ENCODE peak calls at places on chromosomes 12 and 14, in six cellular contexts. One of them, this sample, is unnamed.

GRCh38 chr14:36271222-36271621 is 49.2 kb downstream of the MBIP start:
- DNase-seq in heart right ventricle: no peak
- DNase-seq in hepatocyte: no peak
- DNase-seq in Caco-2: no peak
- DNase-seq in AG09319: no peak
- DNase-seq in mucosa of descending colon: no peak
- DNase-seq in this sample: no peak

GRCh38 chr12:50181691-50182090 is 14.5 kb upstream of the CERS5 start:
- DNase-seq in heart right ventricle: no peak
- DNase-seq in Caco-2: no peak
- DNase-seq in AG09319: no peak
- DNase-seq in hepatocyte: no peak
- DNase-seq in mucosa of descending colon: no peak
- DNase-seq in this sample: no peak

GRCh38 chr12:66036317-66036716 is 94.2 kb downstream of the LLPH start:
- DNase-seq in Caco-2: no peak
- DNase-seq in heart right ventricle: peak
- DNase-seq in hepatocyte: peak
- DNase-seq in AG09319: peak
- DNase-seq in mucosa of descending colon: no peak
- DNase-seq in this sample: no peak

GRCh38 chr12:6867407-6868210 is at the start of gene TPI1:
- DNase-seq in Caco-2: peak
- DNase-seq in heart right ventricle: peak
- DNase-seq in mucosa of descending colon: peak
- DNase-seq in hepatocyte: peak
- DNase-seq in AG09319: peak
- DNase-seq in this sample: peak

GRCh38 chr12:125530876-125531275 is 465.6 kb downstream of the AACS start:
- DNase-seq in heart right ventricle: no peak
- DNase-seq in hepatocyte: no peak
- DNase-seq in Caco-2: no peak
- DNase-seq in mucosa of descending colon: no peak
- DNase-seq in AG09319: no peak
- DNase-seq in this sample: no peak

GRCh38 chr14:22646570-22647254 is 2.6 kb upstream of the OR6J1 start:
- DNase-seq in Caco-2: no peak
- DNase-seq in hepatocyte: no peak
- DNase-seq in AG09319: peak
- DNase-seq in mucosa of descending colon: no peak
- DNase-seq in heart right ventricle: no peak
- DNase-seq in this sample: no peak

GRCh38 chr12:80935076-80935475 is 2.7 kb downstream of the LIN7A start:
- DNase-seq in AG09319: no peak
- DNase-seq in hepatocyte: no peak
- DNase-seq in mucosa of descending colon: no peak
- DNase-seq in Caco-2: no peak
- DNase-seq in heart right ventricle: no peak
- DNase-seq in this sample: no peak

GRCh38 chr12:104250366-104251125 is 35.0 kb downstream of the TXNRD1 start:
- DNase-seq in Caco-2: no peak
- DNase-seq in mucosa of descending colon: no peak
- DNase-seq in hepatocyte: no peak
- DNase-seq in AG09319: no peak
- DNase-seq in heart right ventricle: no peak
- DNase-seq in this sample: no peak

GRCh38 chr14:99064262-99064954 is 207.6 kb downstream of the BCL11B start:
- DNase-seq in hepatocyte: peak
- DNase-seq in mucosa of descending colon: no peak
- DNase-seq in Caco-2: no peak
- DNase-seq in heart right ventricle: no peak
- DNase-seq in AG09319: no peak
- DNase-seq in this sample: no peak

GRCh38 chr14:96261053-96261452 is 5.0 kb downstream of the BDKRB1 start:
- DNase-seq in hepatocyte: no peak
- DNase-seq in AG09319: no peak
- DNase-seq in heart right ventricle: no peak
- DNase-seq in mucosa of descending colon: no peak
- DNase-seq in Caco-2: no peak
- DNase-seq in this sample: no peak

GRCh38 chr12:131536337-131536736 is 174.6 kb upstream of the SFSWAP start:
- DNase-seq in Caco-2: no peak
- DNase-seq in hepatocyte: no peak
- DNase-seq in AG09319: no peak
- DNase-seq in heart right ventricle: no peak
- DNase-seq in mucosa of descending colon: no peak
- DNase-seq in this sample: no peak

GRCh38 chr12:13170892-13171490 is 25.5 kb upstream of the EMP1 start:
- DNase-seq in Caco-2: no peak
- DNase-seq in mucosa of descending colon: no peak
- DNase-seq in AG09319: no peak
- DNase-seq in heart right ventricle: no peak
- DNase-seq in hepatocyte: no peak
- DNase-seq in this sample: no peak

GRCh38 chr12:3700861-3701260 is 52.0 kb downstream of the CRACR2A start:
- DNase-seq in Caco-2: no peak
- DNase-seq in mucosa of descending colon: no peak
- DNase-seq in hepatocyte: no peak
- DNase-seq in AG09319: no peak
- DNase-seq in heart right ventricle: no peak
- DNase-seq in this sample: no peak

GRCh38 chr14:93970589-93970966 is 5.8 kb downstream of the ASB2 start:
- DNase-seq in Caco-2: no peak
- DNase-seq in AG09319: no peak
- DNase-seq in mucosa of descending colon: peak
- DNase-seq in hepatocyte: no peak
- DNase-seq in heart right ventricle: no peak
- DNase-seq in this sample: no peak

GRCh38 chr12:116116650-116117424 is 160.7 kb downstream of the MED13L start:
- DNase-seq in mucosa of descending colon: no peak
- DNase-seq in AG09319: no peak
- DNase-seq in heart right ventricle: no peak
- DNase-seq in Caco-2: no peak
- DNase-seq in hepatocyte: no peak
- DNase-seq in this sample: no peak

GRCh38 chr14:33377596-33378390 is 439.1 kb downstream of the NPAS3 start:
- DNase-seq in AG09319: no peak
- DNase-seq in heart right ventricle: no peak
- DNase-seq in Caco-2: no peak
- DNase-seq in mucosa of descending colon: no peak
- DNase-seq in hepatocyte: no peak
- DNase-seq in this sample: no peak

GRCh38 chr12:61758661-61759060 is 501.5 kb upstream of the USP15 start:
- DNase-seq in hepatocyte: no peak
- DNase-seq in Caco-2: no peak
- DNase-seq in AG09319: no peak
- DNase-seq in heart right ventricle: no peak
- DNase-seq in mucosa of descending colon: no peak
- DNase-seq in this sample: no peak

GRCh38 chr12:104737682-104738370 is 220.3 kb downstream of the SLC41A2 start:
- DNase-seq in AG09319: no peak
- DNase-seq in hepatocyte: no peak
- DNase-seq in mucosa of descending colon: no peak
- DNase-seq in heart right ventricle: no peak
- DNase-seq in Caco-2: no peak
- DNase-seq in this sample: no peak

GRCh38 chr12:43501705-43502104 is 50.3 kb downstream of the ADAMTS20 start:
- DNase-seq in AG09319: peak
- DNase-seq in mucosa of descending colon: no peak
- DNase-seq in heart right ventricle: no peak
- DNase-seq in hepatocyte: peak
- DNase-seq in Caco-2: no peak
- DNase-seq in this sample: no peak

DNA sequence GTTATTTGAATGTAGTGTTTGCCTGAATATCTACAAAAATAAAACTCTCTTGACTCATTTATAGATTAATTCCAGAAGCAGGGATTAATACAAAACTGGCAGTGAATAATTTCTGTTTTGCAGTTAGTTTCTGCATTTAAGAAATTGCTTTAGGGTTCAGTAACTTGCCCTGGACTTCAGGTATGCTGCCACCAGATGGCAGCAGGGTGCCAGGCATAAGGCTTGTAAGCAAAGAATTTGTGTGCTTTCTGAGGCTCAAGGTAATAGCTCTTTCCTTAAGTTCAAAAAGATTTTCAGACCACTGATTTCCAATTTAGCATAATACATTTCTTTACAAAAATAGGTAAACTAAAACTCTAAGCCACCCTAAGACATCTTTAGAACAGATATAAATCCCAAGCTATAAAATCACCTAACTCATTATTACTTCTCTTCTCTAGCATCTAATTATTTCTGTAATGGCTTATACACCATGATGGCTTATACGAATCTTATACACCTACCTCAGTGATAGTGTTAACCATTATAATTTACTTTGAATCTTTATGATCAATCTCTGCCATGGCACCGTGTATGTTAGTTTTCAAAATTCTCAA is 398.3 kb downstream of the APAF1 start:
- DNase-seq in hepatocyte: peak
- DNase-seq in Caco-2: peak
- DNase-seq in mucosa of descending colon: peak
- DNase-seq in AG09319: peak
- DNase-seq in heart right ventricle: peak
- DNase-seq in this sample: peak
- TF ChIP-seq CTCF in hepatocyte: peak
- TF ChIP-seq CTCF in Caco-2: peak
- TF ChIP-seq CTCF in mucosa of descending colon: peak
- TF ChIP-seq CTCF in AG09319: peak
- TF ChIP-seq CTCF in heart right ventricle: peak
- TF ChIP-seq CTCF in this sample: peak

GRCh38 chr12:27192118-27192802 is 51.8 kb upstream of the STK38L start:
- DNase-seq in mucosa of descending colon: no peak
- DNase-seq in AG09319: no peak
- DNase-seq in hepatocyte: no peak
- DNase-seq in Caco-2: no peak
- DNase-seq in heart right ventricle: no peak
- DNase-seq in this sample: no peak
- TF ChIP-seq CTCF in mucosa of descending colon: no peak
- TF ChIP-seq CTCF in AG09319: no peak
- TF ChIP-seq CTCF in hepatocyte: no peak
- TF ChIP-seq CTCF in Caco-2: no peak
- TF ChIP-seq CTCF in heart right ventricle: no peak
- TF ChIP-seq CTCF in this sample: no peak

DNA sequence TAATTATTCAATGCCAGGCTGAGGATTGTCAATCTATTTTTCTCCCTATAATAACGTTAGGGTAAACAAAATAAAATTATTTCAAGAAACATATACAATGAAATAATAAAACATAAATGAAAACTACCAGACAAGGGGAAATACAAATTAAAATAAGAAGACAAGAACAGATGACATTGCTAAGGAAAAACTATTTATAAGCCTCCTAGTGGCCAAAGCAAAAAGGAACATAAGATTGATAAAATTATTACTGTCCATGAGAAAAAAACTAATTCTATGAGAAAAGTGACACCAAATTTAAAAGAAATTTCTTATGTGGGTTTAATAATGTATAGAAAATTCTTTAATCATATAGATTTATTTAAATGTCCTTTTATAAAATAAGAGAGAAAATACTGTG is 294.7 kb downstream of the TTC6 start:
- DNase-seq in AG09319: no peak
- DNase-seq in Caco-2: no peak
- DNase-seq in hepatocyte: no peak
- DNase-seq in mucosa of descending colon: no peak
- DNase-seq in heart right ventricle: no peak
- DNase-seq in this sample: no peak
- TF ChIP-seq CTCF in AG09319: no peak
- TF ChIP-seq CTCF in Caco-2: peak
- TF ChIP-seq CTCF in hepatocyte: no peak
- TF ChIP-seq CTCF in mucosa of descending colon: no peak
- TF ChIP-seq CTCF in heart right ventricle: no peak
- TF ChIP-seq CTCF in this sample: peak

GRCh38 chr12:49018282-49019119 is at the start of gene PRKAG1:
- DNase-seq in Caco-2: peak
- DNase-seq in AG09319: peak
- DNase-seq in heart right ventricle: peak
- DNase-seq in hepatocyte: peak
- DNase-seq in mucosa of descending colon: peak
- DNase-seq in this sample: peak
- TF ChIP-seq CTCF in Caco-2: peak
- TF ChIP-seq CTCF in AG09319: peak
- TF ChIP-seq CTCF in heart right ventricle: peak
- TF ChIP-seq CTCF in hepatocyte: peak
- TF ChIP-seq CTCF in mucosa of descending colon: peak
- TF ChIP-seq CTCF in this sample: no peak

GRCh38 chr12:101876861-101877815 is at the start of gene DRAM1:
- DNase-seq in heart right ventricle: peak
- DNase-seq in Caco-2: peak
- DNase-seq in AG09319: peak
- DNase-seq in mucosa of descending colon: peak
- DNase-seq in hepatocyte: peak
- DNase-seq in this sample: peak
- TF ChIP-seq CTCF in heart right ventricle: no peak
- TF ChIP-seq CTCF in Caco-2: peak
- TF ChIP-seq CTCF in AG09319: peak
- TF ChIP-seq CTCF in mucosa of descending colon: no peak
- TF ChIP-seq CTCF in hepatocyte: peak
- TF ChIP-seq CTCF in this sample: no peak

DNA sequence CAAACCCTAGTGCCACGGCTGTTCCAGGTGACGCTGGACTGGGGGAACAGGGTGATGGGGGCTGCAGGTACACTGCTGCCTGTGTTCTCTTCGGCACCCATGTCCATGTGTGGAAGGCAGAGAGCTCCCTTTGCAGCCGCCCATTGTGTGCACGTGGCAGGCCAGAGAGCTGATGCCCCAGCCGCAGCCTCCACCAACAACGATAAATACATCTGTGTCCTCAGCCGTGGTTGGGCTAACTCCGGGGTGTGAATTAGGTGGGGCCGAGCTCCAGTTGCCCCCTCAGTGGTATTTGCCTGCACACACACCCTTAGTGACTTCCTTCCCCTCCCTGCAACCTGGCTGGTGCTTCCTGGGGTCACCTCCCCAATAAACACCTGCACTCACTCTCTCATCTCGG is 112.4 kb downstream of the ZNF664 start:
- DNase-seq in Caco-2: no peak
- DNase-seq in hepatocyte: no peak
- DNase-seq in mucosa of descending colon: no peak
- DNase-seq in AG09319: no peak
- DNase-seq in heart right ventricle: no peak
- DNase-seq in this sample: no peak
- TF ChIP-seq CTCF in Caco-2: no peak
- TF ChIP-seq CTCF in hepatocyte: no peak
- TF ChIP-seq CTCF in mucosa of descending colon: no peak
- TF ChIP-seq CTCF in AG09319: no peak
- TF ChIP-seq CTCF in heart right ventricle: no peak
- TF ChIP-seq CTCF in this sample: no peak

GRCh38 chr14:86143248-86143647 is 613.3 kb downstream of the FLRT2 start:
- DNase-seq in mucosa of descending colon: no peak
- DNase-seq in AG09319: no peak
- DNase-seq in hepatocyte: no peak
- DNase-seq in Caco-2: no peak
- DNase-seq in heart right ventricle: no peak
- DNase-seq in this sample: no peak

GRCh38 chr14:86141966-86142365 is 612.0 kb downstream of the FLRT2 start:
- DNase-seq in Caco-2: no peak
- DNase-seq in heart right ventricle: no peak
- DNase-seq in AG09319: no peak
- DNase-seq in hepatocyte: no peak
- DNase-seq in mucosa of descending colon: no peak
- DNase-seq in this sample: no peak
- TF ChIP-seq CTCF in Caco-2: no peak
- TF ChIP-seq CTCF in heart right ventricle: no peak
- TF ChIP-seq CTCF in AG09319: no peak
- TF ChIP-seq CTCF in hepatocyte: no peak
- TF ChIP-seq CTCF in mucosa of descending colon: no peak
- TF ChIP-seq CTCF in this sample: no peak

GRCh38 chr12:23528316-23528715 is 421.2 kb downstream of the SOX5 start:
- DNase-seq in hepatocyte: no peak
- DNase-seq in heart right ventricle: no peak
- DNase-seq in mucosa of descending colon: no peak
- DNase-seq in Caco-2: no peak
- DNase-seq in AG09319: no peak
- DNase-seq in this sample: no peak
- TF ChIP-seq CTCF in hepatocyte: no peak
- TF ChIP-seq CTCF in heart right ventricle: no peak
- TF ChIP-seq CTCF in mucosa of descending colon: no peak
- TF ChIP-seq CTCF in Caco-2: no peak
- TF ChIP-seq CTCF in AG09319: no peak
- TF ChIP-seq CTCF in this sample: no peak